ENCODE peak calls at places on chromosomes 12 and 14, in eight cellular contexts. T is NCI-H2081; S is fibroblast of the aortic adventitia; H is cardiac fibroblast; Y is HEK293T; D is activated naive CD8-positive, alpha-beta T cell treated with anti-CD3 and anti-CD28 coated beads for 36 hours; V is NCI-H446; Z is activated CD4-positive, alpha-beta T cell treated with anti-CD3 and anti-CD28 coated beads for 4 hours. C is an unnamed sample.

GRCh38 chr12:42609605-42610004 is 20.1 kb upstream of the PRICKLE1 start:
- DNase-seq in T (no peak), S (no peak), H (no peak), Y (no peak), D (no peak), V (no peak), Z (no peak), C (no peak)

GRCh38 chr12:53944907-53945847 is 6.5 kb downstream of the HOXC13 start:
- DNase-seq in T (no peak), S (no peak), H (no peak), Y (no peak), D (no peak), V (no peak), Z (no peak), C (no peak)

GRCh38 chr14:80364274-80364673 is 153.0 kb upstream of the DIO2 start:
- DNase-seq in T (peak), S (peak), H (peak), Y (peak), D (no peak), V (peak), Z (no peak), C (no peak)

GRCh38 chr14:104985675-104986486 is at the start of gene CLBA1:
- DNase-seq in T (peak), S (peak), H (peak), Y (peak), D (peak), V (peak), Z (peak), C (peak)

GRCh38 chr12:88266851-88267360 is 124.8 kb downstream of the TMTC3 start:
- DNase-seq in T (no peak), S (no peak), H (peak), Y (no peak), D (no peak), V (no peak), Z (no peak), C (no peak)

GRCh38 chr12:57148469-57149308 is 1.3 kb upstream of the LRP1-AS start:
- DNase-seq in T (no peak), S (peak), H (peak), Y (no peak), D (no peak), V (no peak), Z (no peak), C (no peak)

GRCh38 chr12:117907108-117907689 is 61.6 kb downstream of the KSR2 start:
- DNase-seq in T (no peak), S (no peak), H (no peak), Y (no peak), D (no peak), V (no peak), Z (peak), C (no peak)

GRCh38 chr12:116382456-116382902 is 105.0 kb upstream of the MED13L start:
- DNase-seq in T (no peak), S (peak), H (no peak), Y (no peak), D (no peak), V (no peak), Z (no peak), C (no peak)

GRCh38 chr12:67299526-67299925 is 30.4 kb downstream of the CAND1 start:
- DNase-seq in T (no peak), S (no peak), H (no peak), Y (no peak), D (no peak), V (no peak), Z (no peak), C (no peak)

GRCh38 chr12:95204141-95204866 is 13.0 kb downstream of the FGD6 start:
- DNase-seq in T (no peak), S (peak), H (peak), Y (no peak), D (no peak), V (no peak), Z (no peak), C (no peak)

GRCh38 chr12:53483225-53483978 is 15.9 kb downstream of the MAP3K12 start:
- DNase-seq in T (no peak), S (no peak), H (no peak), Y (no peak), D (no peak), V (no peak), Z (no peak), C (no peak)

GRCh38 chr12:1809606-1810140 is 10.7 kb upstream of the LRTM2 start:
- DNase-seq in T (no peak), S (no peak), H (no peak), Y (no peak), D (no peak), V (no peak), Z (no peak), C (no peak)

GRCh38 chr14:53983112-53983511 is 26.5 kb upstream of the BMP4 start:
- DNase-seq in T (no peak), S (no peak), H (no peak), Y (no peak), D (no peak), V (no peak), Z (no peak), C (no peak)

GRCh38 chr12:31895449-31896150 is 63.6 kb upstream of the RESF1 start:
- DNase-seq in T (no peak), S (no peak), H (no peak), Y (no peak), D (no peak), V (no peak), Z (no peak), C (no peak)

GRCh38 chr14:59133202-59133601 is 55.3 kb upstream of the DAAM1 start:
- DNase-seq in T (no peak), S (peak), H (peak), Y (no peak), D (no peak), V (no peak), Z (no peak), C (no peak)

GRCh38 chr12:104604070-104604994 is 147.6 kb downstream of the CHST11 start:
- DNase-seq in T (no peak), S (peak), H (peak), Y (peak), D (peak), V (no peak), Z (peak), C (peak)

GRCh38 chr12:69985656-69986055 is 160.6 kb downstream of the MYRFL start:
- DNase-seq in T (peak), S (no peak), H (no peak), Y (peak), D (peak), V (no peak), Z (no peak), C (no peak)

GRCh38 chr14:104532191-104532555 is 47.4 kb upstream of the C14orf180 start:
- DNase-seq in T (no peak), S (no peak), H (no peak), Y (no peak), D (no peak), V (no peak), Z (no peak), C (no peak)

GRCh38 chr14:76900406-76901085 is 74.3 kb downstream of the LRRC74A start:
- DNase-seq in T (no peak), S (no peak), H (no peak), Y (no peak), D (no peak), V (no peak), Z (no peak), C (no peak)

GRCh38 chr12:119328111-119328510 is 6.4 kb upstream of the CCDC60 start:
- DNase-seq in T (no peak), S (no peak), H (no peak), Y (peak), D (no peak), V (peak), Z (no peak), C (no peak)

GRCh38 chr14:65613251-65613650 is 200.7 kb downstream of the FUT8 start:
- DNase-seq in T (no peak), S (no peak), H (peak), Y (no peak), D (no peak), V (no peak), Z (no peak), C (no peak)

GRCh38 chr12:546920-547845 is 87.4 kb downstream of the B4GALNT3 start:
- DNase-seq in T (peak), S (peak), H (peak), Y (peak), D (peak), V (peak), Z (peak), C (peak)

GRCh38 chr14:84453541-84453940 is 1076.4 kb upstream of the FLRT2 start:
- DNase-seq in T (no peak), S (no peak), H (peak), Y (no peak), D (no peak), V (no peak), Z (no peak), C (no peak)

GRCh38 chr14:59306775-59307174 is 118.3 kb downstream of the DAAM1 start:
- DNase-seq in T (no peak), S (peak), H (peak), Y (no peak), D (no peak), V (no peak), Z (no peak), C (no peak)

GRCh38 chr14:64569108-64570045 is 19.6 kb downstream of the PPP1R36 start:
- DNase-seq in T (no peak), S (peak), H (peak), Y (no peak), D (no peak), V (no peak), Z (no peak), C (no peak)

GRCh38 chr14:92225731-92226130 is 97.2 kb upstream of the SLC24A4 start:
- DNase-seq in T (no peak), S (no peak), H (no peak), Y (no peak), D (no peak), V (no peak), Z (no peak), C (no peak)